ENCODE peak calls at places on chromosomes 4 and X, in seven cellular contexts. T, F, K, P, A, C and U are unnamed samples.

GRCh38 chr4:126705271-126705670 is 927.5 kb upstream of the INTU start:
- DNase-seq in T (peak; percentile 28), C (no peak), A (no peak), P (no peak), F (no peak), K (peak; percentile 28), U (no peak)

GRCh38 chr4:14640476-14640875 is 361.8 kb upstream of the CPEB2 start:
- DNase-seq in C (no peak), A (no peak), K (no peak), T (no peak), F (no peak), P (no peak), U (no peak)

GRCh38 chr4:37793562-37793961 is 32.9 kb upstream of the PGM2 start:
- DNase-seq in K (peak; percentile 2), P (no peak), F (no peak), T (peak; percentile 13), A (no peak), C (peak; percentile 39), U (no peak)

GRCh38 chrX:127578395-127578794 is 473.8 kb downstream of the ACTRT1 start:
- DNase-seq in F (no peak), A (no peak), T (no peak), C (no peak), K (no peak), P (no peak), U (no peak)

GRCh38 chr4:98653890-98654867 is 4.2 kb downstream of the TSPAN5 start:
- DNase-seq in K (peak; percentile 94), A (no peak), P (no peak), T (peak; percentile 90), C (no peak), F (no peak), U (no peak)

GRCh38 chr4:113675731-113676707 is 85.5 kb downstream of the CAMK2D start:
- DNase-seq in K (no peak), T (no peak), P (no peak), F (no peak), C (no peak), A (no peak), U (no peak)

GRCh38 chr4:10172278-10173038 is 55.9 kb upstream of the WDR1 start:
- DNase-seq in K (no peak), P (no peak), F (no peak), C (no peak), A (no peak), T (no peak), U (no peak)

GRCh38 chr4:44016582-44017421 is 431.8 kb downstream of the KCTD8 start:
- DNase-seq in K (peak; percentile 25), P (no peak), F (no peak), T (peak; percentile 57), A (no peak), C (no peak), U (no peak)

GRCh38 chr4:118865091-118865708 is 23.5 kb upstream of the SYNPO2 start:
- DNase-seq in P (no peak), T (peak; percentile 50), A (peak; percentile 8), K (peak; percentile 64), C (peak; percentile 41), F (no peak), U (no peak)

GRCh38 chrX:108270280-108270679 is 167.9 kb downstream of the COL4A6 start:
- DNase-seq in K (no peak), T (no peak), A (no peak), F (no peak), P (no peak), C (no peak), U (no peak)

GRCh38 chr4:85968945-85969830 is 390.7 kb downstream of the MAPK10 start:
- DNase-seq in P (no peak), A (no peak), F (no peak), T (peak; percentile 81), C (no peak), K (peak; percentile 74), U (no peak)
- TF ChIP-seq CTCF in P (peak; percentile 21), A (peak; percentile 70), F (peak; percentile 63), T (peak; percentile 87), C (peak; percentile 7), K (peak; percentile 50), U (peak; percentile 67)

DNA sequence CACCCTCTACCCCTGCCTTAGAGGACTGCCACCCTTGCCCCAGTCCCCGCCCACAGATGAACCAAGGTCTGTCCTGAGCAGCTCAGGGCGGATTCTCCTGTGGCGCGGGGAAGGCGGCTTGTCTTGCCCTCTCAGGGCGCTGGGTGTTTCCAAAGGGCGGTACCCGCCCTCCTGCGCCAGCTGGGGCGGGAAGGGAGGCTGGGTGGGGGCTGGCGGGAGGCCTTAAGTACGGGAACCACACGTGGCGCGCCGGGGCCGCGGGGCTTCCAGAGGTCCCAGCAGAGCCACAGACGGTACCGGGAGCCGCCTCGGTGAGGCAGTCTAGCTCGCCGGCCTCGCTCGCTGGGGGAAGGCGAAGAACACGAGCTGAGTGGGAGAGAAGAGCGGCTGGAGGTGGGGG is 361.1 kb downstream of the MID1IP1 start:
- DNase-seq in C (no peak), A (peak; percentile 29), P (peak; percentile 61), T (no peak), K (no peak), F (peak; percentile 46), U (peak; percentile 47)
- TF ChIP-seq CTCF in C (no peak), A (peak; percentile 44), P (no peak), T (no peak), K (no peak), F (peak; percentile 17), U (no peak)

GRCh38 chrX:53239474-53239873 is 14.5 kb upstream of the KDM5C start:
- DNase-seq in P (no peak), K (no peak), A (no peak), C (no peak), F (no peak), T (no peak), U (peak; percentile 45)
- TF ChIP-seq CTCF in P (no peak), K (peak; percentile 25), A (peak; percentile 21), C (no peak), F (no peak), T (peak; percentile 21), U (no peak)

DNA sequence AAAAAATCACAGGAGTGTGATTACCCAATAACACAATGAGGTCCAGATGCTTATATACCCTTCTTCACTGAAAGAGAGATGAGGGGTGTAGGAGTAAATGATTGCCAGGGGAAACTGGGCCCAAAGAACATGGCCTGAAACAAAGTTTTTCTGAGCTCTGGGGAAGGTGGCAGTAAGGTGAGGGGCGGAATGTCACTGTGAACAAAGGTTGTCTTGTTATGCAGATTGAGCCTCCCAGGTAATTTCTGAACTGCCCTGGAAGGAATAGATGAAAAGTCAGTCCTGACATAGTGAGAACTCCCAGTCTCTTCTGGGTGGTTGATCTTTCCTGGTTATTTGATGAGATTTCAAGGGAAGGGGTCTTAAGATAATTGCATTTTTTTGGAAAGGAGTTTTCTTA is 2.5 kb upstream of the TMEM47 start:
- DNase-seq in F (no peak), A (no peak), P (no peak), C (no peak), K (no peak), T (no peak), U (no peak)
- TF ChIP-seq CTCF in F (no peak), A (no peak), P (no peak), C (no peak), K (no peak), T (no peak), U (no peak)

GRCh38 chr4:82528868-82529267 is 32.9 kb downstream of the TMEM150C start:
- DNase-seq in C (no peak), F (no peak), P (no peak), A (no peak), K (no peak), T (no peak), U (no peak)
- TF ChIP-seq CTCF in C (no peak), F (no peak), P (no peak), A (no peak), K (no peak), T (no peak), U (no peak)

GRCh38 chrX:116961872-116962582 is 499.3 kb upstream of the CT83 start:
- DNase-seq in K (no peak), C (no peak), T (no peak), A (no peak), F (no peak), P (peak; percentile 20), U (no peak)
- TF ChIP-seq CTCF in K (no peak), C (no peak), T (peak; percentile 30), A (peak; percentile 66), F (no peak), P (no peak), U (no peak)

GRCh38 chr4:151968643-151969042 is 207.8 kb upstream of the GATB start:
- DNase-seq in F (no peak), K (no peak), P (no peak), T (no peak), C (no peak), A (no peak), U (no peak)
- TF ChIP-seq CTCF in F (no peak), K (no peak), P (no peak), T (no peak), C (no peak), A (no peak), U (no peak)